ENCODE peak calls at places on chromosomes 4 and X, in ten cellular contexts. Z is iPS-NIHi11; E is globus pallidus; G is amniotic stem cell; T is effector memory CD8-positive, alpha-beta T cell; L is WTC11; V is SW480; H is neural crest cell; X is CD8-positive, alpha-beta T cell; Y is endodermal cell. K is an unnamed sample.

GRCh38 chr4:33386761-33387160 is 2666.6 kb downstream of the PCDH7 start:
- DNase-seq in Z (no peak), E (no peak), G (no peak), T (no peak), L (no peak), V (no peak), H (no peak), X (no peak), Y (no peak), K (no peak)

GRCh38 chr4:26288308-26288982 is 32.4 kb upstream of the RBPJ start:
- DNase-seq in Z (no peak), E (no peak), G (no peak), T (no peak), L (no peak), V (no peak), H (no peak), X (no peak), Y (no peak), K (no peak)

GRCh38 chr4:124873361-124874171 is 161.0 kb upstream of the ANKRD50 start:
- DNase-seq in Z (peak; percentile 14), E (no peak), G (no peak), T (no peak), L (no peak), V (no peak), H (no peak), X (no peak), Y (no peak), K (no peak)

GRCh38 chr4:42331914-42332368 is 65.3 kb upstream of the SHISA3 start:
- DNase-seq in Z (no peak), E (no peak), G (no peak), T (no peak), L (no peak), V (peak; percentile 29), H (no peak), X (no peak), Y (no peak), K (peak; percentile 38)

GRCh38 chr4:100823066-100823992 is 305.5 kb upstream of the EMCN start:
- DNase-seq in Z (no peak), E (no peak), G (no peak), T (no peak), L (no peak), V (no peak), H (no peak), X (no peak), Y (no peak), K (no peak)

GRCh38 chrX:103446665-103447302 is 70.4 kb downstream of the BEX3 start:
- DNase-seq in Z (peak; percentile 47), E (no peak), G (no peak), T (no peak), L (no peak), V (no peak), H (no peak), X (no peak), Y (peak; percentile 71), K (no peak)

GRCh38 chr4:140013088-140013487 is 140.9 kb downstream of the MAML3 start:
- DNase-seq in Z (no peak), E (no peak), G (no peak), T (no peak), L (no peak), V (no peak), H (no peak), X (no peak), Y (no peak), K (no peak)

GRCh38 chr4:126899382-126899801 is 733.4 kb upstream of the INTU start:
- DNase-seq in Z (no peak), E (peak; percentile 10), G (peak; percentile 76), T (no peak), L (no peak), V (no peak), H (no peak), X (no peak), Y (no peak), K (no peak)

GRCh38 chrX:75421688-75422087 is 101.1 kb downstream of the ZDHHC15 start:
- DNase-seq in Z (no peak), E (no peak), G (no peak), T (no peak), L (no peak), V (no peak), H (no peak), X (no peak), Y (no peak), K (no peak)

K was measured in T1000.